ENCODE peak calls at places on chromosomes 5 and 9, in seven cellular contexts. G is frontal cortex, E is WTC11, P is SW480, K is iris pigment epithelial cell, A is germinal center, B is cardiac muscle cell. H is an unnamed sample.

GRCh38 chr5:160470437-160471341 is 49.0 kb downstream of the PTTG1 start:
- DNase-seq in G (no peak), E (no peak), P (no peak), K (peak; percentile 79), A (no peak), B (no peak), H (peak; percentile 36)

GRCh38 chr5:113166710-113167366 is 190.2 kb downstream of the DCP2 start:
- DNase-seq in G (no peak), E (no peak), P (peak; percentile 99), K (peak; percentile 80), A (no peak), B (no peak), H (no peak)

GRCh38 chr5:77867194-77867691 is 91.1 kb upstream of the TBCA start:
- DNase-seq in G (no peak), E (no peak), P (no peak), K (peak; percentile 25), A (peak; percentile 8), B (no peak), H (no peak)

GRCh38 chr5:177598477-177598876 is 1.5 kb upstream of the B4GALT7 start:
- DNase-seq in G (no peak), E (no peak), P (no peak), K (no peak), A (no peak), B (no peak), H (no peak)

GRCh38 chr5:173556142-173557028 is 60.1 kb downstream of the BOD1 start:
- DNase-seq in G (no peak), E (no peak), P (no peak), K (no peak), A (no peak), B (no peak), H (no peak)

GRCh38 chr9:71322311-71322710 is 200.9 kb upstream of the TRPM3 start:
- DNase-seq in G (no peak), E (no peak), P (no peak), K (no peak), A (no peak), B (no peak), H (no peak)

GRCh38 chr9:89986190-89986589 is 381.4 kb downstream of the GADD45G start:
- DNase-seq in G (no peak), E (no peak), P (no peak), K (no peak), A (no peak), B (no peak), H (no peak)

GRCh38 chr9:126057869-126058467 is 268.7 kb upstream of the MVB12B start:
- DNase-seq in G (no peak), E (no peak), P (no peak), K (no peak), A (no peak), B (no peak), H (no peak)

GRCh38 chr5:132425009-132425937 is 55.8 kb downstream of the SLC22A5 start:
- DNase-seq in G (no peak), E (no peak), P (peak; percentile 74), K (peak; percentile 92), A (peak; percentile 84), B (no peak), H (no peak)

H was measured in fibroblast of the conjunctiva.